ENCODE peak calls at places on chromosomes 5 and 9, in six cellular contexts. One of them, this sample, is unnamed.

GRCh38 chr5:20469390-20469789 is 481.4 kb upstream of the CDH18 start:
- DNase-seq in M059J: no peak
- DNase-seq in aorta: no peak
- DNase-seq in stimulated activated naive CD8-positive, alpha-beta T cell treated with anti-CD3 and anti-CD28 coated beads, Interleukin-15, amount 100 ng/mL, for 72 hours: no peak
- DNase-seq in uterus: no peak
- DNase-seq in HL-60: no peak
- DNase-seq in this sample: no peak

GRCh38 chr5:137604348-137605095 is 105.4 kb upstream of the SPOCK1 start:
- DNase-seq in M059J: peak; percentile 46
- DNase-seq in aorta: no peak
- DNase-seq in stimulated activated naive CD8-positive, alpha-beta T cell treated with anti-CD3 and anti-CD28 coated beads, Interleukin-15, amount 100 ng/mL, for 72 hours: no peak
- DNase-seq in uterus: no peak
- DNase-seq in HL-60: no peak
- DNase-seq in this sample: no peak

GRCh38 chr9:129052592-129052991 is 16.2 kb downstream of the MIGA2 start:
- DNase-seq in M059J: peak; percentile 10
- DNase-seq in aorta: no peak
- DNase-seq in stimulated activated naive CD8-positive, alpha-beta T cell treated with anti-CD3 and anti-CD28 coated beads, Interleukin-15, amount 100 ng/mL, for 72 hours: no peak
- DNase-seq in uterus: no peak
- DNase-seq in HL-60: no peak
- DNase-seq in this sample: no peak

GRCh38 chr5:162068412-162068811 is 839 bp downstream of the GABRG2 start:
- DNase-seq in M059J: peak; percentile 8
- DNase-seq in aorta: no peak
- DNase-seq in stimulated activated naive CD8-positive, alpha-beta T cell treated with anti-CD3 and anti-CD28 coated beads, Interleukin-15, amount 100 ng/mL, for 72 hours: no peak
- DNase-seq in uterus: no peak
- DNase-seq in HL-60: peak; percentile 30
- DNase-seq in this sample: peak; percentile 70

GRCh38 chr9:4495537-4495936 is 5.3 kb downstream of the SLC1A1 start:
- DNase-seq in M059J: no peak
- DNase-seq in aorta: no peak
- DNase-seq in stimulated activated naive CD8-positive, alpha-beta T cell treated with anti-CD3 and anti-CD28 coated beads, Interleukin-15, amount 100 ng/mL, for 72 hours: no peak
- DNase-seq in uterus: no peak
- DNase-seq in HL-60: no peak
- DNase-seq in this sample: no peak

GRCh38 chr9:123481209-123481865 is 125.3 kb downstream of the CRB2 start:
- DNase-seq in M059J: no peak
- DNase-seq in aorta: no peak
- DNase-seq in stimulated activated naive CD8-positive, alpha-beta T cell treated with anti-CD3 and anti-CD28 coated beads, Interleukin-15, amount 100 ng/mL, for 72 hours: no peak
- DNase-seq in uterus: no peak
- DNase-seq in HL-60: no peak
- DNase-seq in this sample: no peak

GRCh38 chr5:56838409-56839039 is 23.2 kb downstream of the MAP3K1 start:
- DNase-seq in M059J: peak; percentile 77
- DNase-seq in aorta: no peak
- DNase-seq in stimulated activated naive CD8-positive, alpha-beta T cell treated with anti-CD3 and anti-CD28 coated beads, Interleukin-15, amount 100 ng/mL, for 72 hours: no peak
- DNase-seq in uterus: no peak
- DNase-seq in HL-60: no peak
- DNase-seq in this sample: peak; percentile 61

GRCh38 chr5:66469684-66470083 is 126.5 kb upstream of the MAST4 start:
- DNase-seq in M059J: no peak
- DNase-seq in aorta: no peak
- DNase-seq in stimulated activated naive CD8-positive, alpha-beta T cell treated with anti-CD3 and anti-CD28 coated beads, Interleukin-15, amount 100 ng/mL, for 72 hours: no peak
- DNase-seq in uterus: no peak
- DNase-seq in HL-60: no peak
- DNase-seq in this sample: no peak

GRCh38 chr5:72920690-72921089 is 35.2 kb upstream of the FCHO2 start:
- DNase-seq in M059J: peak; percentile 52
- DNase-seq in aorta: no peak
- DNase-seq in stimulated activated naive CD8-positive, alpha-beta T cell treated with anti-CD3 and anti-CD28 coated beads, Interleukin-15, amount 100 ng/mL, for 72 hours: no peak
- DNase-seq in uterus: no peak
- DNase-seq in HL-60: no peak
- DNase-seq in this sample: peak; percentile 18